ENCODE peak calls at places on chromosome 16, in ten cellular contexts. T, M, R, Q, L, W, E, J, P and D are unnamed samples. For H3K4me1, the result is how much of the 10 kb centered on the place peaks cover.

GRCh38 chr16:17556276-17557052 is 85.7 kb upstream of the XYLT1 start:
- DNase-seq in R (peak), T (peak), E (peak), W (peak), P (no peak), M (no peak), L (peak), Q (no peak), J (no peak), D (no peak)

GRCh38 chr16:3938843-3939624 is 58.5 kb upstream of the CREBBP start:
- DNase-seq in P (peak), Q (peak), L (peak), J (peak), M (peak), T (peak), W (no peak), E (peak), R (peak), D (peak)

GRCh38 chr16:8959921-8960787 is 3.6 kb downstream of the USP7 start:
- DNase-seq in Q (peak), L (no peak), W (no peak), M (no peak), P (no peak), J (peak), E (peak), T (peak), R (no peak), D (no peak)

GRCh38 chr16:79625738-79626137 is 25.2 kb upstream of the MAF start:
- DNase-seq in Q (no peak), E (no peak), T (no peak), W (no peak), R (no peak), M (no peak), P (no peak), J (no peak), L (no peak), D (no peak)

GRCh38 chr16:9122969-9123368 is 31.5 kb downstream of the HAPSTR1 start:
- DNase-seq in L (no peak), W (no peak), E (no peak), R (no peak), T (no peak), J (no peak), Q (no peak), P (no peak), M (no peak), D (no peak)

GRCh38 chr16:11499295-11500089 is 87.2 kb downstream of the LITAF start:
- DNase-seq in E (no peak), T (no peak), W (peak), R (no peak), M (no peak), J (no peak), Q (no peak), L (peak), P (no peak), D (no peak)

GRCh38 chr16:11326084-11326736 is 19.0 kb upstream of the RMI2 start:
- DNase-seq in Q (no peak), P (no peak), E (peak), M (no peak), J (no peak), W (no peak), R (no peak), L (no peak), T (no peak), D (no peak)

GRCh38 chr16:11613381-11614303 is 26.9 kb upstream of the LITAF start:
- DNase-seq in E (no peak), T (peak), R (no peak), L (no peak), P (no peak), J (no peak), W (no peak), Q (no peak), M (peak), D (no peak)

GRCh38 chr16:8854298-8854948 is 14.4 kb downstream of the CARHSP1 start:
- DNase-seq in L (no peak), Q (no peak), J (no peak), M (peak), T (no peak), R (no peak), W (no peak), E (no peak), P (no peak), D (no peak)

GRCh38 chr16:86212706-86213426 is 297.5 kb upstream of the FOXF1 start:
- DNase-seq in Q (no peak), T (no peak), L (no peak), M (no peak), E (no peak), J (no peak), W (no peak), R (no peak), P (no peak), D (no peak)

GRCh38 chr16:49959552-49960277 is 65.3 kb upstream of the CNEP1R1 start:
- DNase-seq in P (no peak), W (no peak), M (no peak), R (peak), E (no peak), Q (no peak), L (no peak), T (no peak), J (no peak), D (no peak)

GRCh38 chr16:57386381-57386951 is 14.2 kb downstream of the CX3CL1 start:
- DNase-seq in Q (no peak), J (no peak), L (no peak), T (no peak), R (peak), W (no peak), M (no peak), E (peak), P (no peak), D (no peak)

GRCh38 chr16:55418586-55418985 is 60.4 kb upstream of the MMP2 start:
- DNase-seq in J (no peak), W (no peak), Q (no peak), M (no peak), P (no peak), L (no peak), E (peak), R (peak), T (peak), D (no peak)

GRCh38 chr16:55357241-55357640 is 33.2 kb downstream of the IRX6 start:
- DNase-seq in Q (no peak), L (no peak), M (no peak), W (no peak), J (no peak), P (no peak), R (no peak), T (no peak), E (no peak), D (no peak)

GRCh38 chr16:79776243-79776884 is 175.8 kb upstream of the MAF start:
- DNase-seq in L (no peak), E (peak), Q (no peak), R (peak), T (peak), J (no peak), P (no peak), M (no peak), W (no peak), D (no peak)

GRCh38 chr16:26019885-26020284 is 328.1 kb downstream of the HS3ST4 start:
- DNase-seq in L (no peak), W (no peak), M (no peak), T (no peak), J (no peak), E (no peak), Q (no peak), R (no peak), P (no peak), D (no peak)

GRCh38 chr16:85326113-85326793 is 214.0 kb upstream of the CIBAR2 start:
- DNase-seq in L (no peak), Q (no peak), J (no peak), T (no peak), P (no peak), W (no peak), M (no peak), E (peak), R (no peak), D (no peak)

GRCh38 chr16:89149386-89149785 is 22.2 kb upstream of the CDH15 start:
- DNase-seq in J (no peak), R (no peak), W (no peak), T (no peak), Q (no peak), L (no peak), E (no peak), P (no peak), M (no peak), D (no peak)

GRCh38 chr16:84281077-84281476 is 13.6 kb upstream of the WFDC1 start:
- DNase-seq in R (no peak), L (no peak), P (no peak), J (no peak), M (no peak), T (peak), W (peak), Q (no peak), E (no peak), D (peak)

GRCh38 chr16:83742076-83742475 is 65.7 kb upstream of the HSBP1 start:
- DNase-seq in Q (no peak), J (no peak), L (no peak), T (no peak), R (no peak), E (no peak), M (peak), P (no peak), W (no peak), D (no peak)

GRCh38 chr16:50634947-50635346 is 46.2 kb downstream of the SNX20 start:
- DNase-seq in P (no peak), R (no peak), W (no peak), J (no peak), L (no peak), Q (no peak), T (no peak), E (no peak), M (no peak), D (no peak)

GRCh38 chr16:11094075-11094593 is 149.8 kb downstream of the CLEC16A start:
- DNase-seq in J (no peak), W (peak), L (no peak), P (no peak), E (no peak), T (peak), M (no peak), Q (no peak), R (no peak), D (no peak)

GRCh38 chr16:85445779-85446222 is 167.3 kb upstream of the GSE1 start:
- DNase-seq in E (no peak), J (no peak), M (no peak), T (no peak), R (no peak), Q (no peak), P (no peak), W (no peak), L (no peak), D (no peak)

GRCh38 chr16:83826146-83826913 is 18.6 kb downstream of the HSBP1 start:
- DNase-seq in M (peak), Q (peak), T (peak), E (peak), W (peak), J (peak), L (peak), R (peak), P (peak), D (peak)

GRCh38 chr16:3554351-3554928 is 22.8 kb downstream of the NLRC3 start:
- DNase-seq in J (no peak), E (no peak), P (no peak), W (no peak), M (peak), T (no peak), L (no peak), R (no peak), Q (no peak), D (no peak)

GRCh38 chr16:80948886-80949502 is 57.7 kb downstream of the CMC2 start:
- DNase-seq in R (peak), J (peak), L (no peak), T (no peak), M (no peak), W (peak), P (no peak), Q (no peak), E (peak), D (peak)

GRCh38 chr16:81585785-81586184 is 141.2 kb downstream of the CMIP start:
- DNase-seq in L (no peak), P (no peak), T (no peak), R (no peak), Q (no peak), J (no peak), M (no peak), E (no peak), W (peak), D (peak)

GRCh38 chr16:16022683-16023064 is 73.3 kb downstream of the ABCC1 start:
- DNase-seq in L (no peak), P (no peak), M (no peak), J (no peak), W (no peak), Q (no peak), R (no peak), T (no peak), E (no peak), D (no peak)

GRCh38 chr16:80341242-80341641 is 199.6 kb upstream of the DYNLRB2 start:
- DNase-seq in R (no peak), Q (no peak), W (no peak), L (no peak), J (no peak), P (no peak), M (no peak), T (no peak), E (no peak), D (no peak)

GRCh38 chr16:84786605-84787302 is 33.0 kb upstream of the CRISPLD2 start:
- DNase-seq in T (no peak), J (no peak), P (no peak), W (no peak), L (no peak), R (no peak), E (no peak), M (peak), Q (no peak), D (no peak)

GRCh38 chr16:75172578-75172977 is 24.3 kb downstream of the ZFP1 start:
- DNase-seq in M (no peak), J (no peak), R (no peak), E (no peak), Q (no peak), T (no peak), P (no peak), L (no peak), W (no peak), D (no peak)

GRCh38 chr16:68844211-68844564 is 857 bp downstream of the TANGO6 start:
- DNase-seq in T (no peak), Q (no peak), L (peak), P (no peak), M (no peak), J (no peak), R (no peak), W (no peak), E (no peak), D (peak)

GRCh38 chr16:28935924-28936783 is 4.4 kb downstream of the CD19 start:
- DNase-seq in W (peak), R (peak), E (peak), M (peak), J (peak), Q (peak), T (peak), L (peak), P (peak), D (peak)

GRCh38 chr16:49921791-49922456 is 66.0 kb upstream of the ZNF423 start:
- DNase-seq in W (peak), Q (peak), T (peak), M (no peak), L (peak), E (peak), R (peak), J (peak), P (peak), D (peak)

GRCh38 chr16:23826528-23827244 is 9.1 kb upstream of the PRKCB start:
- DNase-seq in Q (peak), M (no peak), L (no peak), R (no peak), J (no peak), W (no peak), T (no peak), P (no peak), E (no peak), D (no peak)

GRCh38 chr16:77785365-77785764 is 3.0 kb upstream of the VAT1L start:
- DNase-seq in L (no peak), W (no peak), Q (no peak), R (no peak), T (no peak), E (no peak), P (no peak), J (no peak), M (no peak), D (no peak)

GRCh38 chr16:85464342-85465305 is 148.5 kb upstream of the GSE1 start:
- DNase-seq in L (no peak), J (no peak), P (no peak), Q (no peak), E (no peak), M (peak), W (no peak), T (no peak), R (no peak), D (no peak)

GRCh38 chr16:8848939-8849391 is 19.8 kb downstream of the CARHSP1 start:
- DNase-seq in R (peak), W (no peak), T (peak), L (peak), J (no peak), P (no peak), M (no peak), E (peak), Q (no peak), D (no peak)

GRCh38 chr16:49899991-49900690 is 44.2 kb upstream of the ZNF423 start:
- DNase-seq in L (no peak), P (no peak), T (no peak), R (no peak), M (no peak), J (no peak), W (no peak), E (no peak), Q (no peak), D (no peak)

GRCh38 chr16:9050102-9050830 is 41.2 kb upstream of the HAPSTR1 start:
- DNase-seq in L (no peak), Q (no peak), E (peak), M (no peak), T (peak), R (no peak), J (no peak), W (no peak), P (peak), D (peak)

GRCh38 chr16:69917739-69918138 is 33.4 kb upstream of the CLEC18A start:
- DNase-seq in L (peak), M (peak), E (peak), W (no peak), T (peak), R (peak), Q (no peak), J (peak), P (peak), D (peak)
- H3K4me3 ChIP-seq in L (peak), M (no peak), E (peak), W (no peak), T (no peak), R (peak), Q (no peak), J (no peak), P (no peak), D (no peak)

DNA sequence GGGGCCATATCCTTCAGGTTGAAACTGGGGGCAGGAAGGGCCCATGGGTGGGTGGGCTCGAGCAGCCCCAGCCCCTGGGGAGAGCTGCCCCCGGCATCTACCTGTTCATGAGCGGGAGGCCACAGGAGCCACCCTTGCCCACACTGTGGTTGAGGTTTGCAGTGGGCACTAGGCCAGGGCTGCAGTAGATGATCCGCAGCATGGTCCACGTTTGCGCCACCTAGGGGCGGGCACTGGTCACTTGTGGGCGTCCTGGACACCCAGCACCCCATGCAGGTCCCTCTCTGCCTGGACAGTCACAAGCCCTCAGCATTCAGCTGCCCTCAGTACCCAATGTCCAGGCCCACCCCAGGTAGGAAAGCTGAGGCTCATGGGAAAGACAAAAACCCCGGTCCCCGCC is 1.8 kb upstream of the JMJD8 start:
- DNase-seq in M (no peak), P (no peak), W (no peak), J (peak), T (peak), L (no peak), E (peak), R (peak), Q (no peak), D (peak)
- H3K4me1 ChIP-seq in M (half or more), P (under half), W (under half), J (under half), T (under half), L (under half), E (under half), R (under half), Q (under half), D (under half)

GRCh38 chr16:6375471-6376075 is 957.1 kb upstream of the RBFOX1 start:
- DNase-seq in T (no peak), Q (no peak), R (no peak), E (no peak), L (no peak), J (no peak), P (no peak), M (no peak), W (no peak), D (no peak)
- H3K4me3 ChIP-seq in T (no peak), Q (no peak), R (no peak), E (no peak), L (no peak), J (no peak), P (no peak), M (no peak), W (no peak), D (no peak)

DNA sequence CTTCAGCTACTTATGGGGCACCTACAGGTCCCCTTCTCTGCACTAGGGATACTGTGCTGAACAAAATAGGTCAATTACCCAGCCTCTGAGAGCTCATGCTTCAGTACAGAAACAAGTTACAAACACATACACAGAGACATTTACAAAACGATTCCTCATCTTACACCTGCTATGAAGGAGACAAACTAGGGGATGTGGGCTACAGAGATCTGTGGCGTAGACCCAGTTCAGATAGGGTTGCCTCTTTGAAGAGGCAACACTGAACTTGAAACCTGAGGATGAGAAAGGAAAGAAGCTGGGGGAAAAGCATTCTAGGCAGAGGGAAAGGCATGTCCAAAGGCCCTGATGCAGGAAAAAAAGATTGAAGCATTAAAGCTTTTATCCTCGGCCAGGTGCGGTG is 5.2 kb downstream of the IL21R start:
- DNase-seq in R (no peak), E (no peak), J (no peak), M (no peak), P (no peak), Q (peak), T (no peak), W (no peak), L (no peak), D (no peak)
- H3K4me1 ChIP-seq in R (under half), E (under half), J (under half), M (under half), P (under half), Q (half or more), T (under half), W (under half), L (under half), D (under half)

GRCh38 chr16:58516768-58517107 is 1.4 kb downstream of the SETD6 start:
- DNase-seq in E (no peak), P (no peak), L (no peak), M (no peak), Q (no peak), W (no peak), T (no peak), R (no peak), J (no peak), D (no peak)

GRCh38 chr16:58519707-58520106 is 4.4 kb downstream of the SETD6 start:
- DNase-seq in M (no peak), P (no peak), L (no peak), W (no peak), T (no peak), Q (no peak), E (no peak), J (no peak), R (no peak), D (no peak)

GRCh38 chr16:58518083-58518979 is 3.0 kb downstream of the SETD6 start:
- DNase-seq in M (no peak), R (no peak), E (no peak), P (no peak), T (no peak), Q (no peak), J (no peak), W (no peak), L (no peak), D (no peak)

GRCh38 chr16:58515871-58516767 is 802 bp downstream of the SETD6 start:
- DNase-seq in L (no peak), R (peak), E (peak), Q (peak), J (no peak), M (peak), T (no peak), P (peak), W (no peak), D (peak)

GRCh38 chr16:58518980-58519368 is 3.7 kb downstream of the SETD6 start:
- DNase-seq in W (no peak), L (no peak), Q (no peak), R (no peak), M (no peak), T (no peak), J (no peak), P (no peak), E (no peak), D (no peak)
- H3K4me3 ChIP-seq in W (no peak), L (no peak), Q (no peak), R (no peak), M (no peak), T (no peak), J (no peak), P (no peak), E (no peak), D (no peak)

GRCh38 chr16:67561824-67562525 is 351 bp upstream of the CTCF start:
- DNase-seq in T (peak), L (peak), Q (peak), W (peak), E (peak), J (peak), M (peak), P (peak), R (peak), D (peak)

GRCh38 chr16:67563708-67564468 is 1.6 kb downstream of the CTCF start:
- DNase-seq in P (no peak), W (no peak), L (no peak), Q (no peak), E (peak), M (no peak), T (peak), R (peak), J (peak), D (no peak)

GRCh38 chr16:67562526-67562917 is at the start of gene CTCF:
- DNase-seq in E (peak), Q (no peak), J (peak), W (peak), T (peak), R (peak), L (peak), P (peak), M (peak), D (peak)

GRCh38 chr16:67561501-67561823 is 864 bp upstream of the CTCF start:
- DNase-seq in W (no peak), P (no peak), J (no peak), R (no peak), M (no peak), E (no peak), L (no peak), T (no peak), Q (no peak), D (no peak)

GRCh38 chr16:67562918-67563707 is 787 bp downstream of the CTCF start:
- DNase-seq in Q (peak), P (peak), L (no peak), R (peak), J (peak), T (peak), E (peak), M (peak), W (peak), D (peak)
- H3K4me1 ChIP-seq in Q (under half), P (under half), L (under half), R (under half), J (under half), T (under half), E (under half), M (under half), W (under half), D (under half)